ENCODE peak calls at places on chromosomes 5 and 9, in nine cellular contexts. N is GM06990; Z is RWPE2; G is stomach; T is left ventricle myocardium inferior; M is IMR-90; B is thyroid gland; D is fibroblast of the aortic adventitia; S is CD8-positive, alpha-beta T cell. P is an unnamed sample.

GRCh38 chr5:67053229-67053628 is 143.4 kb downstream of the CD180 start:
- DNase-seq in N (no peak), Z (no peak), G (no peak), T (no peak), M (no peak), B (no peak), D (no peak), S (no peak), P (no peak)

GRCh38 chr9:128215491-128216404 is 12.6 kb downstream of the DNM1 start:
- DNase-seq in N (no peak), Z (no peak), G (no peak), T (peak), M (peak), B (no peak), D (peak), S (no peak), P (peak)

GRCh38 chr9:93297659-93298497 is 113.9 kb downstream of the WNK2 start:
- DNase-seq in N (no peak), Z (no peak), G (no peak), T (no peak), M (no peak), B (no peak), D (no peak), S (no peak), P (no peak)

GRCh38 chr9:126456396-126456795 is 129.8 kb downstream of the MVB12B start:
- DNase-seq in N (no peak), Z (no peak), G (no peak), T (no peak), M (no peak), B (no peak), D (peak), S (no peak), P (no peak)

GRCh38 chr5:164203581-164204225 is 698.3 kb downstream of the MAT2B start:
- DNase-seq in N (no peak), Z (no peak), G (no peak), T (no peak), M (peak), B (no peak), D (peak), S (no peak), P (no peak)

GRCh38 chr5:155919125-155919524 is 407.8 kb upstream of the SGCD start:
- DNase-seq in N (no peak), Z (no peak), G (no peak), T (no peak), M (no peak), B (no peak), D (no peak), S (no peak), P (no peak)

GRCh38 chr9:18493361-18494015 is 19.5 kb downstream of the ADAMTSL1 start:
- DNase-seq in N (no peak), Z (no peak), G (no peak), T (no peak), M (peak), B (no peak), D (peak), S (no peak), P (peak)

GRCh38 chr5:149429839-149430721 is 51.0 kb upstream of the IL17B start:
- DNase-seq in N (no peak), Z (no peak), G (no peak), T (peak), M (no peak), B (no peak), D (no peak), S (no peak), P (no peak)

GRCh38 chr5:127227881-127228280 is 62.7 kb upstream of the MEGF10 start:
- DNase-seq in N (no peak), Z (no peak), G (no peak), T (no peak), M (peak), B (no peak), D (peak), S (no peak), P (no peak)

GRCh38 chr5:127233590-127233989 is 57.0 kb upstream of the MEGF10 start:
- DNase-seq in N (no peak), Z (no peak), G (no peak), T (no peak), M (no peak), B (no peak), D (no peak), S (no peak), P (no peak)

GRCh38 chr5:127228540-127229184 is 61.9 kb upstream of the MEGF10 start:
- DNase-seq in N (peak), Z (no peak), G (no peak), T (no peak), M (no peak), B (peak), D (no peak), S (no peak), P (no peak)

GRCh38 chr5:127231118-127231517 is 59.5 kb upstream of the MEGF10 start:
- DNase-seq in N (no peak), Z (no peak), G (no peak), T (no peak), M (no peak), B (no peak), D (no peak), S (no peak), P (no peak)

GRCh38 chr5:127229185-127229889 is 61.3 kb upstream of the MEGF10 start:
- DNase-seq in N (peak), Z (peak), G (peak), T (peak), M (peak), B (peak), D (peak), S (peak), P (no peak)
- H3K4me3 ChIP-seq in N (peak), Z (peak), G (peak), T (peak), M (peak), B (peak), D (peak), S (peak), P (peak)

GRCh38 chr5:57298985-57299491 is 125.2 kb downstream of the GPBP1 start:
- DNase-seq in N (peak), Z (no peak), G (no peak), T (no peak), M (peak), B (peak), D (peak), S (no peak), P (peak)
- TF ChIP-seq CTCF in N (peak), Z (peak), G (peak), T (peak), M (peak), B (peak), D (peak), S (peak), P (peak)

GRCh38 chr5:1805326-1805725 is 4.1 kb downstream of the NDUFS6 start:
- DNase-seq in N (no peak), Z (no peak), G (no peak), T (no peak), M (no peak), B (no peak), D (no peak), S (no peak), P (no peak)
- H3K4me3 ChIP-seq in N (no peak), Z (no peak), G (no peak), T (no peak), M (no peak), B (no peak), D (no peak), S (no peak), P (no peak)

GRCh38 chr5:113027431-113027830 is 50.8 kb downstream of the DCP2 start:
- DNase-seq in N (no peak), Z (no peak), G (no peak), T (no peak), M (no peak), B (no peak), D (no peak), S (no peak), P (no peak)

GRCh38 chr5:113027015-113027414 is 50.4 kb downstream of the DCP2 start:
- DNase-seq in N (no peak), Z (no peak), G (no peak), T (no peak), M (no peak), B (no peak), D (no peak), S (no peak), P (no peak)

GRCh38 chr5:113022661-113023060 is 46.1 kb downstream of the DCP2 start:
- DNase-seq in N (no peak), Z (no peak), G (no peak), T (no peak), M (peak), B (no peak), D (no peak), S (no peak), P (no peak)

GRCh38 chr5:113025596-113025995 is 49.0 kb downstream of the DCP2 start:
- DNase-seq in N (no peak), Z (no peak), G (no peak), T (no peak), M (no peak), B (no peak), D (no peak), S (no peak), P (no peak)

DNA sequence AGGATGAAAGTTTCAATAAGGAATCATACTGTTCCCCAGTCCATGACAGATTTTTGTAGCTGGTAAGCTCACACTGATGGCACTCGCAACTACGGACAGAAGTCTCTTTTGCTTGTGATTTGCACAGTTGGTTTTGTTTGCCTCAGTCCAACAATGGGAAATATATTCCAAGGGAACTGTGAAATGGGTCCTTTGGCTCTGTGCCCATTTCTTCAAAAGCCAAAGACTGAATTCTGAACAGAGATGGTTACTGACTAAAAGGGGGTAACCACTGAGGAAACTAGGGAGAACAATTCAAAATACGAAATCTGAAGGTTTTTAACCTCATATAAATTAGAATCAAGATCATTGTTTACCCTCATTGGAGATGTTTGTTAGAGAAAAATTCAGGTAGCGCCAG is 47.7 kb downstream of the DCP2 start:
- DNase-seq in N (no peak), Z (no peak), G (no peak), T (no peak), M (no peak), B (no peak), D (no peak), S (no peak), P (no peak)
- TF ChIP-seq CTCF in N (no peak), Z (no peak), G (no peak), T (no peak), M (no peak), B (no peak), D (no peak), S (no peak), P (no peak)

DNA sequence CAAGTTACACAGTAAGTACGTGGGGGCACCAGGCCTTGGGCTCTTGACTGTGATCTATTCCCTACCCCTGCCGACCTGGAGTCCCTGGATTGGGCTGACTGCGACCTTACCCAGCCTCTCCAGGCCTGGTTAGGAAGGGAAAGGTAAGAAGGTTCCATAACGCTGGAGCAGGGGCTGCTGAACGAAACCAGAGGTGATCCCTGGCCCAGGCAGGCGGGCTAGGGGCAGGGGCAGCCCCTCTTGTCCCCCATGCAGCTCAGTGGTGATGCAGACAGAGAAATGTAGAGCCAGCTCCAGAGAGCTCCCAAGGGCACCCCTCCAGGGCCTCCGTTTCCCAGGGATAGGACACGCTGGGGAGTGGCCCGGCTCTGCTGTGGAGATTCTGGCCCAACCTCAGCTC is 14.1 kb downstream of the PRRX2 start:
- DNase-seq in N (no peak), Z (no peak), G (no peak), T (no peak), M (no peak), B (no peak), D (no peak), S (no peak), P (no peak)
- H3K4me3 ChIP-seq in N (no peak), Z (no peak), G (no peak), T (no peak), M (no peak), B (no peak), D (no peak), S (no peak), P (no peak)

P was measured in AG09309.